ENCODE peak calls at places on chromosomes 6 and 20, in seven cellular contexts. B is CD8-positive, alpha-beta T cell; Q is heart left ventricle; K is dorsolateral prefrontal cortex; C is neural progenitor cell; H is tibial artery; J is IMR-90. W is an unnamed sample.

GRCh38 chr6:11732036-11732545 is 46.5 kb downstream of the ADTRP start:
- DNase-seq in B (no peak), Q (peak), K (no peak), C (no peak), H (peak), J (peak), W (peak)

GRCh38 chr6:84867521-84867920 is 103.1 kb upstream of the TBX18 start:
- DNase-seq in B (no peak), Q (no peak), K (no peak), C (no peak), H (no peak), J (no peak), W (no peak)

GRCh38 chr6:64330694-64331309 is 695.2 kb downstream of the PHF3 start:
- DNase-seq in B (no peak), Q (peak), K (peak), C (peak), H (no peak), J (peak), W (peak)

GRCh38 chr6:127513425-127513824 is 5.7 kb downstream of the MTCL3 start:
- DNase-seq in B (no peak), Q (no peak), K (no peak), C (no peak), H (no peak), J (no peak), W (no peak)

GRCh38 chr6:73766040-73766439 is 70.0 kb downstream of the CD109 start:
- DNase-seq in B (no peak), Q (no peak), K (no peak), C (no peak), H (no peak), J (no peak), W (no peak)

GRCh38 chr6:158174514-158174913 is 6.4 kb downstream of the GTF2H5 start:
- DNase-seq in B (no peak), Q (no peak), K (no peak), C (no peak), H (no peak), J (peak), W (no peak)

GRCh38 chr6:37134622-37135191 is 35.2 kb upstream of the PIM1 start:
- DNase-seq in B (no peak), Q (no peak), K (no peak), C (no peak), H (peak), J (peak), W (peak)

GRCh38 chr6:20202070-20202658 is 10.1 kb downstream of the MBOAT1 start:
- DNase-seq in B (no peak), Q (no peak), K (no peak), C (no peak), H (no peak), J (peak), W (no peak)

GRCh38 chr6:14435291-14435690 is 317.7 kb downstream of the CD83 start:
- DNase-seq in B (no peak), Q (no peak), K (no peak), C (no peak), H (no peak), J (peak), W (no peak)

GRCh38 chr6:114312931-114313330 is 29.9 kb downstream of the HS3ST5 start:
- DNase-seq in B (no peak), Q (no peak), K (no peak), C (no peak), H (no peak), J (no peak), W (no peak)

GRCh38 chr6:38549180-38549579 is 90.5 kb downstream of the BTBD9 start:
- DNase-seq in B (no peak), Q (no peak), K (no peak), C (no peak), H (no peak), J (no peak), W (no peak)

GRCh38 chr6:163709255-163709654 is 294.7 kb downstream of the QKI start:
- DNase-seq in B (no peak), Q (peak), K (no peak), C (no peak), H (no peak), J (no peak), W (no peak)

GRCh38 chr20:31542201-31542842 is 28.1 kb downstream of the HM13 start:
- DNase-seq in B (no peak), Q (no peak), K (no peak), C (no peak), H (no peak), J (no peak), W (no peak)

GRCh38 chr6:52500268-52501129 is 76.4 kb downstream of the TRAM2 start:
- DNase-seq in B (no peak), Q (no peak), K (no peak), C (no peak), H (peak), J (no peak), W (no peak)

GRCh38 chr6:122792796-122793195 is 3.7 kb downstream of the SMPDL3A start:
- DNase-seq in B (no peak), Q (no peak), K (no peak), C (no peak), H (no peak), J (peak), W (no peak)

GRCh38 chr6:41630069-41630468 is 8.2 kb upstream of the MDFI start:
- DNase-seq in B (no peak), Q (no peak), K (no peak), C (no peak), H (peak), J (no peak), W (no peak)

GRCh38 chr6:6131492-6132109 is 124.9 kb upstream of the NRN1 start:
- DNase-seq in B (no peak), Q (no peak), K (no peak), C (peak), H (no peak), J (no peak), W (no peak)

GRCh38 chr6:72956272-72956671 is 269.0 kb downstream of the KHDC1L start:
- DNase-seq in B (no peak), Q (no peak), K (no peak), C (no peak), H (no peak), J (no peak), W (no peak)

GRCh38 chr6:137860394-137861005 is 6.6 kb upstream of the TNFAIP3 start:
- DNase-seq in B (no peak), Q (no peak), K (no peak), C (no peak), H (no peak), J (no peak), W (no peak)

GRCh38 chr6:2611092-2611491 is 139.6 kb downstream of the MYLK4 start:
- DNase-seq in B (no peak), Q (no peak), K (no peak), C (no peak), H (no peak), J (no peak), W (no peak)

GRCh38 chr20:38060536-38060935 is 27.0 kb downstream of the RPRD1B start:
- DNase-seq in B (no peak), Q (no peak), K (no peak), C (no peak), H (no peak), J (peak), W (no peak)

GRCh38 chr20:1830240-1830639 is 65.0 kb upstream of the SIRPA start:
- DNase-seq in B (no peak), Q (peak), K (peak), C (no peak), H (no peak), J (peak), W (peak)

GRCh38 chr20:62557999-62558408 is 82.2 kb upstream of the GATA5 start:
- DNase-seq in B (no peak), Q (no peak), K (no peak), C (no peak), H (no peak), J (no peak), W (no peak)

DNA sequence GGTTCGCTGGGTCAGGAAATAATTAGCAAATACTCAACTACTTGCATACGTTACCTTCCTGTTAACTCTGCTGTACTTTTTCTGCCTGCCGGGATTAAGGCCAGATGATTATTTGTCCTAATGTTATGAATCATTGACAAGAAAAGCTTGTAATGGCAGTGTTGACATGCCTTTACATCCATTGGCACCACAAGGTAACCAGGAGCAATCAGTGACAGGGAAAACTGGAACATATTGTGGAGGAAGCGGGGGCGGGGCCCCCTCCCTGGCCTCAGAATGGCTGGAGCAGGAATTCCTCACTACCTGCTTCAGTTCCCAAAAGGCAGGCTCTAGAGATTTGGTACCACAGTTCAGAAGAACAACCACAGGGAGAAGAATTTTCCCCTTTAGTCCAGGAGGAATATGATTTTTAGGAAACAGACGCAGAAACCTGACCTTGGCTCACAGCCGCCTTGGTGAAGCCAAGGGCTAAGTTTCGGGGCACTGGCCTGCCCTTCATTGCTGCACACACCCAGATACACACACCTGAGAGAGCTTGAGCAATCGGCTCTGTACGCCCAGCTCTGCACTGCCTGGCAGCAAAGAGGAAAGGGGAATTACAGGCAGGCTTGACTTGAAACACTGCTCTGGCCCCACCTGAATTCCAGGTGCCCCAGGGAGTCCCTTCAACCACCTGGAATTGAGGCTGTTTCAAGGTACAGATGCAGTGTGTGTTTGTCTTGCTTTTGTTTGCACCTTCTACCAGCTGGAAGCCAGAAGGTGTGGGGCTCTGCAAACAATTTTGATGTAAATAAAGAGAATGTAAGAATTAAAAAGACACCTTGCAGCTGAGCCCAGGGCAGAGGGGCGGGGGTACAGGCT is 89.8 kb downstream of the MYB start:
- DNase-seq in B (no peak), Q (no peak), K (no peak), C (no peak), H (no peak), J (no peak), W (peak)
- H3K27ac ChIP-seq in B (no peak), Q (no peak), K (no peak), C (no peak), H (no peak), J (no peak), W (no peak)

GRCh38 chr20:3811421-3812258 is 8.7 kb upstream of the AP5S1 start:
- DNase-seq in B (peak), Q (peak), K (peak), C (no peak), H (peak), J (peak), W (peak)

GRCh38 chr20:3808544-3808943 is 11.8 kb upstream of the AP5S1 start:
- DNase-seq in B (no peak), Q (no peak), K (no peak), C (no peak), H (no peak), J (no peak), W (no peak)

GRCh38 chr20:3805594-3806264 is 9.6 kb downstream of the CDC25B start:
- DNase-seq in B (no peak), Q (no peak), K (no peak), C (no peak), H (no peak), J (peak), W (no peak)

GRCh38 chr20:3804781-3805180 is 8.7 kb downstream of the CDC25B start:
- DNase-seq in B (no peak), Q (no peak), K (no peak), C (no peak), H (no peak), J (no peak), W (no peak)

GRCh38 chr20:3808141-3808479 is 12.0 kb downstream of the CDC25B start:
- DNase-seq in B (no peak), Q (peak), K (no peak), C (no peak), H (peak), J (peak), W (peak)
- H3K4me3 ChIP-seq in B (no peak), Q (no peak), K (peak), C (no peak), H (peak), J (no peak), W (no peak)

GRCh38 chr20:41318271-41318649 is 729 bp upstream of the ZHX3 start:
- DNase-seq in B (no peak), Q (no peak), K (no peak), C (no peak), H (no peak), J (no peak), W (no peak)
- H3K27ac ChIP-seq in B (no peak), Q (peak), K (no peak), C (no peak), H (peak), J (no peak), W (no peak)

GRCh38 chr20:14332796-14333345 is 4.5 kb downstream of the FLRT3 start:
- DNase-seq in B (no peak), Q (no peak), K (no peak), C (peak), H (no peak), J (no peak), W (no peak)
- H3K4me3 ChIP-seq in B (no peak), Q (no peak), K (peak), C (peak), H (no peak), J (no peak), W (no peak)

GRCh38 chr20:13703265-13703664 is 64.5 kb upstream of the TASP1 start:
- DNase-seq in B (no peak), Q (no peak), K (no peak), C (no peak), H (no peak), J (no peak), W (no peak)
- H3K27ac ChIP-seq in B (no peak), Q (no peak), K (no peak), C (no peak), H (no peak), J (no peak), W (no peak)

W was measured in lung.